ENCODE peak calls at places on chromosomes 1 and 21, in seven cellular contexts. W is IMR-90, Q is H9, V is H1, K is mesendoderm, L is neuronal stem cell, Y is mesenchymal stem cell. N is an unnamed sample.
A peak's percentile ranks its signal among the peaks of the same experiment; 100 is the strongest.

GRCh38 chr1:43653339-43653738 is 3.4 kb downstream of the KDM4A start:
- DNase-seq in W (peak; percentile 37), Y (peak; percentile 63), K (peak; percentile 89), V (peak; percentile 60), Q (peak; percentile 86), L (no peak), N (no peak)

GRCh38 chr1:15692121-15692682 is 8.1 kb downstream of the PLEKHM2 start:
- DNase-seq in Q (no peak), W (no peak), Y (peak; percentile 17), V (no peak), L (no peak), K (no peak), N (no peak)

GRCh38 chr1:43691871-43692815 is 15.2 kb upstream of the ST3GAL3 start:
- DNase-seq in W (no peak), L (no peak), Q (no peak), Y (no peak), V (no peak), K (no peak), N (no peak)

GRCh38 chr1:92536593-92537332 is 50.0 kb upstream of the GFI1 start:
- DNase-seq in W (peak; percentile 65), V (no peak), K (no peak), L (no peak), Y (peak; percentile 69), Q (no peak), N (no peak)

GRCh38 chr1:200776949-200777348 is 38.3 kb downstream of the CAMSAP2 start:
- DNase-seq in V (no peak), W (peak; percentile 47), K (no peak), Y (peak; percentile 56), Q (no peak), L (no peak), N (no peak)

GRCh38 chr1:43522776-43523480 is 7.8 kb upstream of the PTPRF start:
- DNase-seq in Y (peak; percentile 76), V (no peak), L (no peak), Q (no peak), K (peak; percentile 60), W (peak; percentile 93), N (peak; percentile 98)

GRCh38 chr1:19310720-19311502 is 1.0 kb downstream of the AKR7A2 start:
- DNase-seq in Q (no peak), Y (peak; percentile 49), V (no peak), K (no peak), W (peak; percentile 18), L (peak; percentile 6), N (peak; percentile 23)

GRCh38 chr1:119448112-119448511 is 33.2 kb downstream of the HSD3B2 start:
- DNase-seq in Q (peak; percentile 53), Y (no peak), K (peak; percentile 30), V (peak; percentile 77), W (no peak), L (no peak), N (no peak)

GRCh38 chr21:26165331-26165730 is 5.2 kb downstream of the APP start:
- DNase-seq in Q (no peak), V (no peak), W (no peak), L (no peak), Y (no peak), K (no peak), N (no peak)

GRCh38 chr1:234281826-234282489 is 91.3 kb upstream of the COA6 start:
- DNase-seq in L (peak; percentile 14), Y (no peak), Q (no peak), W (no peak), K (peak; percentile 90), V (no peak), N (no peak)

GRCh38 chr1:219495737-219496408 is 117.0 kb downstream of the ZC3H11B start:
- DNase-seq in K (no peak), Q (no peak), V (no peak), Y (no peak), W (no peak), L (no peak), N (no peak)

GRCh38 chr1:6785721-6786505 is 659 bp downstream of the CAMTA1 start:
- DNase-seq in L (peak; percentile 40), K (peak; percentile 59), V (peak; percentile 70), Q (peak; percentile 55), W (peak; percentile 15), Y (peak; percentile 43), N (peak; percentile 34)

GRCh38 chr1:24186993-24187790 is at the start of gene IFNLR1:
- DNase-seq in Y (peak; percentile 42), K (peak; percentile 72), W (no peak), Q (peak; percentile 89), L (no peak), V (peak; percentile 77), N (peak; percentile 31)

GRCh38 chr1:25743164-25744139 is 56.5 kb upstream of the SELENON start:
- DNase-seq in W (peak; percentile 35), L (no peak), K (no peak), V (peak; percentile 52), Q (no peak), Y (peak; percentile 34), N (no peak)

GRCh38 chr1:175095978-175096611 is 28.5 kb downstream of the TNN start:
- DNase-seq in Y (no peak), L (no peak), W (no peak), K (no peak), V (no peak), Q (no peak), N (peak; percentile 77)

GRCh38 chr21:36708512-36709029 is 9.7 kb downstream of the SIM2 start:
- DNase-seq in L (no peak), K (no peak), W (no peak), V (no peak), Q (no peak), Y (no peak), N (no peak)

GRCh38 chr1:67190942-67191341 is 24.7 kb downstream of the IL23R start:
- DNase-seq in W (no peak), Q (no peak), Y (no peak), L (no peak), K (no peak), V (no peak), N (no peak)

GRCh38 chr1:68132426-68133130 is 82.2 kb upstream of the DIRAS3 start:
- DNase-seq in L (no peak), V (no peak), Q (no peak), Y (no peak), W (no peak), K (no peak), N (no peak)

DNA sequence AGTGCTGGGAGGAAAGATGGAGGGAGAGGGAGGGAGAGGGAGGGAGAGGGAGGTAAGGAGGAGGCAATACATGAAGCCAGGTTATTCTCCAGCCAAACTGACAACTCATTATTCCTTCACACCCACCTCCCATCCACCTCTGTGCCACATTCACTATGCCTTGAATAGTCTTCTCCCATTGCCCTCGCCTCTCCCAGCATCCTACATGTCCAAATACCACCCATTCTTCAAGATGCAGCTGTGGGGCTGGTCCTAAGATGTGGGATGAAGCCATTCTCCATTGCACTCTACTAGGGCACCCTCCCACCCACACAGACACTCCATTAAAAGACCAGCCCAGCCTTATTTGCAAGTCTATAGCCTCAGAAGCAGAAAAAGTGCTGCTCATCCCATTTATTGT is 165.8 kb downstream of the RRAGC start:
- DNase-seq in L (no peak), K (no peak), Q (no peak), W (no peak), Y (no peak), V (no peak), N (no peak)
- H3K4ac ChIP-seq in L (no peak overlapping the region), K (no peak overlapping the region), Q (no peak overlapping the region), W (no peak overlapping the region), Y (no peak overlapping the region), V (no peak overlapping the region), N (no peak overlapping the region)

GRCh38 chr1:116337398-116337797 is 35.6 kb upstream of the ATP1A1 start:
- DNase-seq in L (no peak), W (no peak), V (no peak), Q (no peak), Y (no peak), K (no peak), N (no peak)
- H2BK120ac ChIP-seq in L (no peak overlapping the region), W (no peak overlapping the region), V (no peak overlapping the region), Q (no peak overlapping the region), Y (no peak overlapping the region), K (no peak overlapping the region), N (no peak overlapping the region)

DNA sequence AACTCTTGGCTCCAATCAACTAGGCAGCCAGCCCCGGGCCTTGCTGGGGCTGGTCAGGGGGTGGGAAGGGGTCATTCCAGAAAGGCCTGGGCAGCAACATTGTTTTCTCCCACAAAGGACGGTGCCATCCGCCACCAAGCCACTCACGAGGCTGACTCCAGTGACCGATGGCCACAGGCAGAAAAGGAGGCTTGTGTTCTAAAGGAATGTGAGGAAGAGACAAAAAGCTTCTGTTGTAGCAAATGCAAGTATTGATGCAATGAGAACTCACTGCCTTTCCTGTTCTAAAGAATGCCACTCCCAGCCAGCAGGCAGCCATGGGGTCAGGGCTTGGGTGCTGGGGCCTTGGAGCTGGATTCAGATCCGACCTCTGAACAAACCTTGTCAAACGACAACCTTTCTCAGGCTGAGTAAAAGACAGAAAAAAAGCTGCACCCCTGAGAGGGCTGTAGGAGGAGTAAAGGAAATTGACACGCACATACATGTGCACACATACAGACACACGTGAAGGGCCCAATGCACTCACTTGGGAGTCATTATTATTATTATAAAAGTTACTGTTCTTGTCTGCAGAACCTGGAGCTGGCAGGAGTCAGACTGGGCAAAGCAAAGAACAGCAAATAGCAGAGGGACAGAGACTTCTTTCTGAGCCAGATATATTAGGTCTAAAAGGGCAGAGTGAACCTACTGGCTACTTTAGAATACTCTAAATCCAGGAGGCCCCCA is 13.9 kb upstream of the PRMT2 start:
- DNase-seq in L (no peak), W (no peak), V (no peak), Y (no peak), Q (no peak), K (no peak), N (no peak)
- H3K4me2 ChIP-seq in L (no peak overlapping the region), W (no peak overlapping the region), V (no peak overlapping the region), Y (no peak overlapping the region), Q (no peak overlapping the region), K (no peak overlapping the region), N (no peak overlapping the region)

GRCh38 chr1:63414691-63415090 is 47.3 kb downstream of the ALG6 start:
- DNase-seq in W (no peak), V (no peak), K (no peak), Q (no peak), L (no peak), Y (no peak), N (no peak)

GRCh38 chr1:63418101-63418500 is 50.7 kb downstream of the ALG6 start:
- DNase-seq in Y (no peak), K (no peak), Q (no peak), W (no peak), V (no peak), L (no peak), N (no peak)

GRCh38 chr1:63408331-63408730 is 40.9 kb downstream of the ALG6 start:
- DNase-seq in V (no peak), Y (peak; percentile 29), Q (no peak), W (peak; percentile 91), L (no peak), K (no peak), N (no peak)

GRCh38 chr1:63411081-63411480 is 43.7 kb downstream of the ALG6 start:
- DNase-seq in L (no peak), Y (no peak), Q (no peak), W (peak; percentile 2), K (no peak), V (no peak), N (no peak)

GRCh38 chr1:63413394-63413793 is 46.0 kb downstream of the ALG6 start:
- DNase-seq in V (no peak), W (no peak), Y (no peak), L (no peak), Q (no peak), K (no peak), N (no peak)
- H3K4ac ChIP-seq in V (no peak overlapping the region), W (no peak overlapping the region), Y (no peak overlapping the region), L (no peak overlapping the region), Q (no peak overlapping the region), K (no peak overlapping the region), N (no peak overlapping the region)